ENCODE peak calls at places on chromosomes 6 and 20, in ten cellular contexts. One of them, this sample, is unnamed.

GRCh38 chr6:84415517-84415916 is 188.1 kb upstream of the CEP162 start:
- DNase-seq in ELR: no peak
- DNase-seq in stimulated activated CD4-positive, alpha-beta T cell treated with anti-CD3 and anti-CD28 coated beads, Interleukin-1b, Interleukin-23, amount 100 ng/mL, for 48 hours: no peak
- DNase-seq in AG09319: no peak
- DNase-seq in germinal center: no peak
- DNase-seq in Right ventricle myocardium inferior: peak; percentile 30
- DNase-seq in activated CD4-positive, alpha-beta T cell treated with anti-CD3 and anti-CD28 coated beads for 1 hour: no peak
- DNase-seq in Ammon's horn: no peak
- DNase-seq in epithelial cell of esophagus: peak; percentile 5
- DNase-seq in esophagus muscularis mucosa: no peak
- DNase-seq in this sample: no peak

GRCh38 chr20:62030834-62031434 is 34.7 kb downstream of the TAF4 start:
- DNase-seq in ELR: no peak
- DNase-seq in stimulated activated CD4-positive, alpha-beta T cell treated with anti-CD3 and anti-CD28 coated beads, Interleukin-1b, Interleukin-23, amount 100 ng/mL, for 48 hours: peak; percentile 40
- DNase-seq in AG09319: no peak
- DNase-seq in germinal center: peak; percentile 66
- DNase-seq in Right ventricle myocardium inferior: no peak
- DNase-seq in activated CD4-positive, alpha-beta T cell treated with anti-CD3 and anti-CD28 coated beads for 1 hour: no peak
- DNase-seq in Ammon's horn: no peak
- DNase-seq in epithelial cell of esophagus: peak; percentile 74
- DNase-seq in esophagus muscularis mucosa: no peak
- DNase-seq in this sample: no peak

GRCh38 chr20:8132632-8133587 is 844 bp downstream of the PLCB1 start:
- DNase-seq in ELR: peak; percentile 40
- DNase-seq in stimulated activated CD4-positive, alpha-beta T cell treated with anti-CD3 and anti-CD28 coated beads, Interleukin-1b, Interleukin-23, amount 100 ng/mL, for 48 hours: no peak
- DNase-seq in AG09319: no peak
- DNase-seq in germinal center: no peak
- DNase-seq in Right ventricle myocardium inferior: peak; percentile 72
- DNase-seq in activated CD4-positive, alpha-beta T cell treated with anti-CD3 and anti-CD28 coated beads for 1 hour: no peak
- DNase-seq in Ammon's horn: peak; percentile 12
- DNase-seq in epithelial cell of esophagus: peak; percentile 14
- DNase-seq in esophagus muscularis mucosa: no peak
- DNase-seq in this sample: no peak

GRCh38 chr6:69863766-69864165 is 2.6 kb upstream of the COL19A1 start:
- DNase-seq in ELR: no peak
- DNase-seq in stimulated activated CD4-positive, alpha-beta T cell treated with anti-CD3 and anti-CD28 coated beads, Interleukin-1b, Interleukin-23, amount 100 ng/mL, for 48 hours: no peak
- DNase-seq in AG09319: no peak
- DNase-seq in germinal center: no peak
- DNase-seq in Right ventricle myocardium inferior: no peak
- DNase-seq in activated CD4-positive, alpha-beta T cell treated with anti-CD3 and anti-CD28 coated beads for 1 hour: no peak
- DNase-seq in Ammon's horn: no peak
- DNase-seq in epithelial cell of esophagus: no peak
- DNase-seq in esophagus muscularis mucosa: no peak
- DNase-seq in this sample: no peak

GRCh38 chr6:132669690-132670291 is 10.8 kb upstream of the TAAR1 start:
- DNase-seq in ELR: peak; percentile 83
- DNase-seq in stimulated activated CD4-positive, alpha-beta T cell treated with anti-CD3 and anti-CD28 coated beads, Interleukin-1b, Interleukin-23, amount 100 ng/mL, for 48 hours: no peak
- DNase-seq in AG09319: peak; percentile 7
- DNase-seq in germinal center: peak; percentile 27
- DNase-seq in Right ventricle myocardium inferior: no peak
- DNase-seq in activated CD4-positive, alpha-beta T cell treated with anti-CD3 and anti-CD28 coated beads for 1 hour: no peak
- DNase-seq in Ammon's horn: peak; percentile 16
- DNase-seq in epithelial cell of esophagus: peak; percentile 58
- DNase-seq in esophagus muscularis mucosa: no peak
- DNase-seq in this sample: no peak

GRCh38 chr6:35955071-35955470 is 34.2 kb upstream of the SRPK1 start:
- DNase-seq in ELR: peak; percentile 89
- DNase-seq in stimulated activated CD4-positive, alpha-beta T cell treated with anti-CD3 and anti-CD28 coated beads, Interleukin-1b, Interleukin-23, amount 100 ng/mL, for 48 hours: no peak
- DNase-seq in AG09319: no peak
- DNase-seq in germinal center: no peak
- DNase-seq in Right ventricle myocardium inferior: no peak
- DNase-seq in activated CD4-positive, alpha-beta T cell treated with anti-CD3 and anti-CD28 coated beads for 1 hour: no peak
- DNase-seq in Ammon's horn: no peak
- DNase-seq in epithelial cell of esophagus: peak; percentile 81
- DNase-seq in esophagus muscularis mucosa: no peak
- DNase-seq in this sample: no peak

GRCh38 chr20:19976595-19977372 is 40.4 kb upstream of the NAA20 start:
- DNase-seq in ELR: peak; percentile 92
- DNase-seq in stimulated activated CD4-positive, alpha-beta T cell treated with anti-CD3 and anti-CD28 coated beads, Interleukin-1b, Interleukin-23, amount 100 ng/mL, for 48 hours: no peak
- DNase-seq in AG09319: peak; percentile 74
- DNase-seq in germinal center: no peak
- DNase-seq in Right ventricle myocardium inferior: peak; percentile 79
- DNase-seq in activated CD4-positive, alpha-beta T cell treated with anti-CD3 and anti-CD28 coated beads for 1 hour: no peak
- DNase-seq in Ammon's horn: peak; percentile 84
- DNase-seq in epithelial cell of esophagus: peak; percentile 78
- DNase-seq in esophagus muscularis mucosa: no peak
- DNase-seq in this sample: no peak

GRCh38 chr6:13268914-13269532 is 59.3 kb downstream of the TBC1D7 start:
- DNase-seq in ELR: peak; percentile 67
- DNase-seq in stimulated activated CD4-positive, alpha-beta T cell treated with anti-CD3 and anti-CD28 coated beads, Interleukin-1b, Interleukin-23, amount 100 ng/mL, for 48 hours: no peak
- DNase-seq in AG09319: no peak
- DNase-seq in germinal center: no peak
- DNase-seq in Right ventricle myocardium inferior: no peak
- DNase-seq in activated CD4-positive, alpha-beta T cell treated with anti-CD3 and anti-CD28 coated beads for 1 hour: no peak
- DNase-seq in Ammon's horn: no peak
- DNase-seq in epithelial cell of esophagus: peak; percentile 81
- DNase-seq in esophagus muscularis mucosa: no peak
- DNase-seq in this sample: peak; percentile 25

GRCh38 chr6:20644667-20645370 is 110.6 kb downstream of the CDKAL1 start:
- DNase-seq in ELR: peak; percentile 51
- DNase-seq in stimulated activated CD4-positive, alpha-beta T cell treated with anti-CD3 and anti-CD28 coated beads, Interleukin-1b, Interleukin-23, amount 100 ng/mL, for 48 hours: no peak
- DNase-seq in AG09319: no peak
- DNase-seq in germinal center: no peak
- DNase-seq in Right ventricle myocardium inferior: no peak
- DNase-seq in activated CD4-positive, alpha-beta T cell treated with anti-CD3 and anti-CD28 coated beads for 1 hour: no peak
- DNase-seq in Ammon's horn: no peak
- DNase-seq in epithelial cell of esophagus: peak; percentile 28
- DNase-seq in esophagus muscularis mucosa: no peak
- DNase-seq in this sample: no peak

GRCh38 chr6:130927305-130927704 is 100.1 kb downstream of the SMLR1 start:
- DNase-seq in ELR: peak; percentile 13
- DNase-seq in stimulated activated CD4-positive, alpha-beta T cell treated with anti-CD3 and anti-CD28 coated beads, Interleukin-1b, Interleukin-23, amount 100 ng/mL, for 48 hours: no peak
- DNase-seq in AG09319: no peak
- DNase-seq in germinal center: no peak
- DNase-seq in Right ventricle myocardium inferior: no peak
- DNase-seq in activated CD4-positive, alpha-beta T cell treated with anti-CD3 and anti-CD28 coated beads for 1 hour: no peak
- DNase-seq in Ammon's horn: no peak
- DNase-seq in epithelial cell of esophagus: peak; percentile 59
- DNase-seq in esophagus muscularis mucosa: no peak
- DNase-seq in this sample: no peak

GRCh38 chr6:26125015-26125690 is 37.9 kb downstream of the HFE start:
- DNase-seq in ELR: peak; percentile 59
- DNase-seq in stimulated activated CD4-positive, alpha-beta T cell treated with anti-CD3 and anti-CD28 coated beads, Interleukin-1b, Interleukin-23, amount 100 ng/mL, for 48 hours: peak; percentile 31
- DNase-seq in AG09319: no peak
- DNase-seq in germinal center: no peak
- DNase-seq in Right ventricle myocardium inferior: no peak
- DNase-seq in activated CD4-positive, alpha-beta T cell treated with anti-CD3 and anti-CD28 coated beads for 1 hour: no peak
- DNase-seq in Ammon's horn: no peak
- DNase-seq in epithelial cell of esophagus: peak; percentile 44
- DNase-seq in esophagus muscularis mucosa: no peak
- DNase-seq in this sample: no peak

GRCh38 chr6:80165143-80165542 is 58.7 kb downstream of the BCKDHB start:
- DNase-seq in ELR: peak; percentile 84
- DNase-seq in stimulated activated CD4-positive, alpha-beta T cell treated with anti-CD3 and anti-CD28 coated beads, Interleukin-1b, Interleukin-23, amount 100 ng/mL, for 48 hours: peak; percentile 54
- DNase-seq in AG09319: no peak
- DNase-seq in germinal center: no peak
- DNase-seq in Right ventricle myocardium inferior: no peak
- DNase-seq in activated CD4-positive, alpha-beta T cell treated with anti-CD3 and anti-CD28 coated beads for 1 hour: no peak
- DNase-seq in Ammon's horn: no peak
- DNase-seq in epithelial cell of esophagus: peak; percentile 89
- DNase-seq in esophagus muscularis mucosa: no peak
- DNase-seq in this sample: no peak

GRCh38 chr6:167212716-167213011 is 54.9 kb upstream of the GPR31 start:
- DNase-seq in ELR: no peak
- DNase-seq in stimulated activated CD4-positive, alpha-beta T cell treated with anti-CD3 and anti-CD28 coated beads, Interleukin-1b, Interleukin-23, amount 100 ng/mL, for 48 hours: no peak
- DNase-seq in AG09319: no peak
- DNase-seq in germinal center: no peak
- DNase-seq in Right ventricle myocardium inferior: no peak
- DNase-seq in activated CD4-positive, alpha-beta T cell treated with anti-CD3 and anti-CD28 coated beads for 1 hour: no peak
- DNase-seq in Ammon's horn: no peak
- DNase-seq in epithelial cell of esophagus: no peak
- DNase-seq in esophagus muscularis mucosa: no peak
- DNase-seq in this sample: no peak

GRCh38 chr20:62753626-62754025 is 42.6 kb upstream of the MRGBP start:
- DNase-seq in ELR: no peak
- DNase-seq in stimulated activated CD4-positive, alpha-beta T cell treated with anti-CD3 and anti-CD28 coated beads, Interleukin-1b, Interleukin-23, amount 100 ng/mL, for 48 hours: no peak
- DNase-seq in AG09319: no peak
- DNase-seq in germinal center: no peak
- DNase-seq in Right ventricle myocardium inferior: peak; percentile 7
- DNase-seq in activated CD4-positive, alpha-beta T cell treated with anti-CD3 and anti-CD28 coated beads for 1 hour: no peak
- DNase-seq in Ammon's horn: no peak
- DNase-seq in epithelial cell of esophagus: no peak
- DNase-seq in esophagus muscularis mucosa: no peak
- DNase-seq in this sample: no peak

GRCh38 chr20:58617158-58617557 is 33.9 kb upstream of the STX16 start:
- DNase-seq in ELR: no peak
- DNase-seq in stimulated activated CD4-positive, alpha-beta T cell treated with anti-CD3 and anti-CD28 coated beads, Interleukin-1b, Interleukin-23, amount 100 ng/mL, for 48 hours: no peak
- DNase-seq in AG09319: no peak
- DNase-seq in germinal center: no peak
- DNase-seq in Right ventricle myocardium inferior: peak; percentile 14
- DNase-seq in activated CD4-positive, alpha-beta T cell treated with anti-CD3 and anti-CD28 coated beads for 1 hour: no peak
- DNase-seq in Ammon's horn: no peak
- DNase-seq in epithelial cell of esophagus: no peak
- DNase-seq in esophagus muscularis mucosa: no peak
- DNase-seq in this sample: no peak

GRCh38 chr6:11769816-11770545 is 8.6 kb downstream of the ADTRP start:
- DNase-seq in ELR: peak; percentile 40
- DNase-seq in stimulated activated CD4-positive, alpha-beta T cell treated with anti-CD3 and anti-CD28 coated beads, Interleukin-1b, Interleukin-23, amount 100 ng/mL, for 48 hours: no peak
- DNase-seq in AG09319: no peak
- DNase-seq in germinal center: no peak
- DNase-seq in Right ventricle myocardium inferior: no peak
- DNase-seq in activated CD4-positive, alpha-beta T cell treated with anti-CD3 and anti-CD28 coated beads for 1 hour: no peak
- DNase-seq in Ammon's horn: no peak
- DNase-seq in epithelial cell of esophagus: peak; percentile 75
- DNase-seq in esophagus muscularis mucosa: no peak
- DNase-seq in this sample: peak; percentile 95

GRCh38 chr6:20364327-20364726 is 37.4 kb upstream of the E2F3 start:
- DNase-seq in ELR: peak; percentile 2
- DNase-seq in stimulated activated CD4-positive, alpha-beta T cell treated with anti-CD3 and anti-CD28 coated beads, Interleukin-1b, Interleukin-23, amount 100 ng/mL, for 48 hours: no peak
- DNase-seq in AG09319: no peak
- DNase-seq in germinal center: no peak
- DNase-seq in Right ventricle myocardium inferior: no peak
- DNase-seq in activated CD4-positive, alpha-beta T cell treated with anti-CD3 and anti-CD28 coated beads for 1 hour: no peak
- DNase-seq in Ammon's horn: no peak
- DNase-seq in epithelial cell of esophagus: peak; percentile 73
- DNase-seq in esophagus muscularis mucosa: no peak
- DNase-seq in this sample: no peak

GRCh38 chr6:41427642-41428401 is 92.4 kb downstream of the NCR2 start:
- DNase-seq in ELR: peak; percentile 52
- DNase-seq in stimulated activated CD4-positive, alpha-beta T cell treated with anti-CD3 and anti-CD28 coated beads, Interleukin-1b, Interleukin-23, amount 100 ng/mL, for 48 hours: no peak
- DNase-seq in AG09319: no peak
- DNase-seq in germinal center: peak; percentile 49
- DNase-seq in Right ventricle myocardium inferior: no peak
- DNase-seq in activated CD4-positive, alpha-beta T cell treated with anti-CD3 and anti-CD28 coated beads for 1 hour: no peak
- DNase-seq in Ammon's horn: peak; percentile 44
- DNase-seq in epithelial cell of esophagus: peak; percentile 25
- DNase-seq in esophagus muscularis mucosa: no peak
- DNase-seq in this sample: no peak

GRCh38 chr6:127267742-127268588 is 1.3 kb downstream of the RNF146 start:
- DNase-seq in ELR: peak; percentile 12
- DNase-seq in stimulated activated CD4-positive, alpha-beta T cell treated with anti-CD3 and anti-CD28 coated beads, Interleukin-1b, Interleukin-23, amount 100 ng/mL, for 48 hours: no peak
- DNase-seq in AG09319: no peak
- DNase-seq in germinal center: no peak
- DNase-seq in Right ventricle myocardium inferior: no peak
- DNase-seq in activated CD4-positive, alpha-beta T cell treated with anti-CD3 and anti-CD28 coated beads for 1 hour: no peak
- DNase-seq in Ammon's horn: no peak
- DNase-seq in epithelial cell of esophagus: no peak
- DNase-seq in esophagus muscularis mucosa: no peak
- DNase-seq in this sample: no peak

GRCh38 chr6:142744836-142745235 is 200.1 kb downstream of the HIVEP2 start:
- DNase-seq in ELR: peak; percentile 69
- DNase-seq in stimulated activated CD4-positive, alpha-beta T cell treated with anti-CD3 and anti-CD28 coated beads, Interleukin-1b, Interleukin-23, amount 100 ng/mL, for 48 hours: no peak
- DNase-seq in AG09319: no peak
- DNase-seq in germinal center: no peak
- DNase-seq in Right ventricle myocardium inferior: no peak
- DNase-seq in activated CD4-positive, alpha-beta T cell treated with anti-CD3 and anti-CD28 coated beads for 1 hour: no peak
- DNase-seq in Ammon's horn: no peak
- DNase-seq in epithelial cell of esophagus: peak; percentile 74
- DNase-seq in esophagus muscularis mucosa: no peak
- DNase-seq in this sample: no peak

GRCh38 chr20:32909451-32909850 is 50.7 kb downstream of the EFCAB8 start:
- DNase-seq in ELR: no peak
- DNase-seq in stimulated activated CD4-positive, alpha-beta T cell treated with anti-CD3 and anti-CD28 coated beads, Interleukin-1b, Interleukin-23, amount 100 ng/mL, for 48 hours: no peak
- DNase-seq in AG09319: no peak
- DNase-seq in germinal center: no peak
- DNase-seq in Right ventricle myocardium inferior: no peak
- DNase-seq in activated CD4-positive, alpha-beta T cell treated with anti-CD3 and anti-CD28 coated beads for 1 hour: no peak
- DNase-seq in Ammon's horn: no peak
- DNase-seq in epithelial cell of esophagus: no peak
- DNase-seq in esophagus muscularis mucosa: no peak
- DNase-seq in this sample: no peak

GRCh38 chr6:45378324-45378926 is 691 bp upstream of the SUPT3H start:
- DNase-seq in ELR: no peak
- DNase-seq in stimulated activated CD4-positive, alpha-beta T cell treated with anti-CD3 and anti-CD28 coated beads, Interleukin-1b, Interleukin-23, amount 100 ng/mL, for 48 hours: no peak
- DNase-seq in AG09319: no peak
- DNase-seq in germinal center: no peak
- DNase-seq in Right ventricle myocardium inferior: peak; percentile 70
- DNase-seq in activated CD4-positive, alpha-beta T cell treated with anti-CD3 and anti-CD28 coated beads for 1 hour: peak; percentile 12
- DNase-seq in Ammon's horn: peak; percentile 67
- DNase-seq in epithelial cell of esophagus: peak; percentile 38
- DNase-seq in esophagus muscularis mucosa: no peak
- DNase-seq in this sample: no peak

This sample was measured in NCI-H2227 treated with DMSO at 0.1 percent for 48 hours.